ENCODE peak calls at places on chromosome X, in five cellular contexts. Y is head of caudate nucleus; V is omental fat pad; M is cortex of kidney; K is activated CD4-positive, alpha-beta T cell treated with anti-CD3 and anti-CD28 coated beads for 36 hours. W is an unnamed sample.
A peak's percentile ranks its signal among the peaks of the same experiment; 100 is the strongest.

GRCh38 chrX:119189586-119189985 is 46.5 kb upstream of the PGRMC1 start:
- DNase-seq in Y (no peak), V (no peak), M (no peak), K (no peak), W (no peak)

GRCh38 chrX:1392376-1393130 is 640 bp upstream of the SLC25A6 start:
- DNase-seq in Y (peak; percentile 70), V (peak; percentile 46), M (no peak), K (peak; percentile 76), W (no peak)

GRCh38 chrX:132071260-132071659 is 48.2 kb downstream of the STK26 start:
- DNase-seq in Y (no peak), V (no peak), M (no peak), K (no peak), W (no peak)

GRCh38 chrX:79081895-79082512 is 62.5 kb upstream of the GPR174 start:
- DNase-seq in Y (no peak), V (no peak), M (no peak), K (peak; percentile 29), W (no peak)

GRCh38 chrX:134184936-134185335 is 52.0 kb upstream of the CCDC160 start:
- DNase-seq in Y (no peak), V (no peak), M (no peak), K (no peak), W (no peak)

GRCh38 chrX:151370906-151371305 is 26.1 kb upstream of the VMA21 start:
- DNase-seq in Y (no peak), V (no peak), M (no peak), K (peak; percentile 33), W (no peak)

GRCh38 chrX:39821011-39821708 is 276.6 kb downstream of the BCOR start:
- DNase-seq in Y (peak; percentile 51), V (no peak), M (no peak), K (peak; percentile 44), W (no peak)

GRCh38 chrX:46444011-46444410 is 101.2 kb downstream of the ZNF674 start:
- DNase-seq in Y (no peak), V (no peak), M (no peak), K (peak; percentile 30), W (no peak)

GRCh38 chrX:119537487-119537886 is 27.7 kb downstream of the STEEP1 start:
- DNase-seq in Y (no peak), V (no peak), M (no peak), K (no peak), W (no peak)

W was measured in substantia nigra.